ENCODE peak calls at places on chromosomes 13 and 19, in ten cellular contexts. O is heart left ventricle; I is right cardiac atrium; S is neural progenitor cell; R is small intestine; L is esophagus squamous epithelium; F is naive thymus-derived CD4-positive, alpha-beta T cell; H is CD8-positive, alpha-beta T cell; A is left lung; E is ovary. X is an unnamed sample.

GRCh38 chr19:36916991-36917390 is 859 bp downstream of the ZNF568 start:
- DNase-seq in O (no peak), A (no peak), R (no peak), F (no peak), H (no peak), I (peak; percentile 17), S (peak; percentile 11), E (no peak), L (no peak), X (no peak)

GRCh38 chr13:29452773-29453574 is 142.5 kb downstream of the SLC7A1 start:
- DNase-seq in L (no peak), O (no peak), H (no peak), I (no peak), E (no peak), R (no peak), S (no peak), F (no peak), A (no peak), X (no peak)

GRCh38 chr13:74465279-74465678 is 331.1 kb upstream of the KLF12 start:
- DNase-seq in H (no peak), F (no peak), O (no peak), L (no peak), I (no peak), A (no peak), S (peak; percentile 10), E (no peak), R (no peak), X (no peak)

GRCh38 chr19:10120538-10121198 is 969 bp upstream of the EIF3G start:
- DNase-seq in E (no peak), O (no peak), L (no peak), I (no peak), H (no peak), S (no peak), F (no peak), R (no peak), A (no peak), X (no peak)

GRCh38 chr19:50313812-50314536 is 15.2 kb downstream of the KCNC3 start:
- DNase-seq in H (no peak), F (no peak), L (no peak), I (no peak), A (no peak), R (peak; percentile 26), S (peak; percentile 43), E (no peak), O (no peak), X (no peak)

GRCh38 chr19:37468961-37469777 is at the start of gene ZNF570:
- DNase-seq in F (peak; percentile 90), I (peak; percentile 92), H (peak; percentile 93), S (peak; percentile 94), L (peak; percentile 39), O (peak; percentile 91), E (peak; percentile 86), A (peak; percentile 90), R (peak; percentile 87), X (peak; percentile 84)

GRCh38 chr19:35805518-35806102 is 7.0 kb downstream of the PRODH2 start:
- DNase-seq in L (no peak), I (no peak), A (no peak), O (no peak), E (no peak), S (no peak), H (no peak), F (no peak), R (no peak), X (no peak)

GRCh38 chr19:13537454-13537853 is 31.2 kb upstream of the CACNA1A start:
- DNase-seq in O (no peak), S (peak; percentile 44), A (no peak), L (no peak), E (no peak), H (no peak), I (no peak), F (no peak), R (no peak), X (no peak)

GRCh38 chr19:30780032-30780431 is 407.8 kb downstream of the ZNF536 start:
- DNase-seq in I (no peak), F (no peak), E (no peak), H (no peak), A (no peak), O (no peak), S (no peak), R (no peak), L (no peak), X (no peak)

GRCh38 chr19:30649934-30650614 is 277.9 kb downstream of the ZNF536 start:
- DNase-seq in R (peak; percentile 33), A (no peak), H (peak; percentile 39), L (no peak), O (no peak), E (no peak), S (peak; percentile 68), I (no peak), F (no peak), X (peak; percentile 58)

GRCh38 chr13:70835349-70835748 is 727.1 kb upstream of the KLHL1 start:
- DNase-seq in L (no peak), I (no peak), E (no peak), R (no peak), A (no peak), O (no peak), S (no peak), F (no peak), H (no peak), X (no peak)

GRCh38 chr19:12140545-12141404 is 625 bp upstream of the ZNF20 start:
- DNase-seq in H (peak; percentile 89), I (peak; percentile 87), F (peak; percentile 85), E (peak; percentile 83), R (peak; percentile 91), S (peak; percentile 87), L (peak; percentile 33), O (peak; percentile 87), A (peak; percentile 88), X (peak; percentile 87)

GRCh38 chr13:49082653-49083536 is 107.2 kb downstream of the FNDC3A start:
- DNase-seq in I (no peak), H (no peak), R (no peak), F (no peak), O (no peak), A (no peak), L (no peak), S (no peak), E (no peak), X (no peak)

GRCh38 chr13:75901509-75901908 is 265.4 kb downstream of the LMO7 start:
- DNase-seq in I (no peak), S (no peak), E (no peak), F (no peak), H (no peak), O (no peak), L (no peak), A (no peak), R (no peak), X (no peak)

GRCh38 chr13:75895168-75895567 is 259.0 kb downstream of the LMO7 start:
- DNase-seq in F (no peak), H (no peak), A (no peak), S (no peak), L (no peak), E (no peak), R (no peak), O (no peak), I (no peak), X (no peak)

GRCh38 chr13:75896271-75896670 is 260.1 kb downstream of the LMO7 start:
- DNase-seq in A (no peak), L (no peak), E (no peak), F (no peak), I (no peak), O (no peak), R (no peak), S (no peak), H (no peak), X (no peak)
- H3K27ac ChIP-seq in A (no peak overlapping the region), L (no peak overlapping the region), E (no peak overlapping the region), F (no peak overlapping the region), I (no peak overlapping the region), O (no peak overlapping the region), R (no peak overlapping the region), S (no peak overlapping the region), H (no peak overlapping the region), X (no peak overlapping the region)

GRCh38 chr19:4580021-4580901 is 20.8 kb upstream of the SEMA6B start:
- DNase-seq in I (no peak), H (no peak), A (no peak), R (no peak), E (no peak), F (no peak), S (peak; percentile 78), O (no peak), L (no peak), X (no peak)
- H3K4me1 ChIP-seq in I (no peaks in the 10 kb centered on the region), H (peaks cover 17% of the 10 kb centered on the region), A (peaks cover 17% of the 10 kb centered on the region), R (no peaks in the 10 kb centered on the region), E (peaks cover 4% of the 10 kb centered on the region), F (no peaks in the 10 kb centered on the region), S (peaks cover 11% of the 10 kb centered on the region), O (peaks cover 24% of the 10 kb centered on the region), L (peaks cover 18% of the 10 kb centered on the region), X (peaks cover 7% of the 10 kb centered on the region)

GRCh38 chr19:18636969-18637629 is at the start of gene KLHL26:
- DNase-seq in L (no peak), E (no peak), H (peak; percentile 52), F (peak; percentile 10), O (no peak), A (no peak), S (no peak), I (no peak), R (no peak), X (no peak)

GRCh38 chr19:18637644-18638630 is 1.1 kb downstream of the KLHL26 start:
- DNase-seq in A (no peak), H (no peak), S (no peak), F (no peak), O (no peak), E (no peak), R (peak; percentile 79), L (no peak), I (no peak), X (no peak)

GRCh38 chr19:18634612-18635290 is 2.1 kb upstream of the KLHL26 start:
- DNase-seq in O (no peak), R (peak; percentile 39), A (no peak), E (no peak), L (no peak), S (no peak), H (no peak), I (no peak), F (peak; percentile 24), X (no peak)

GRCh38 chr19:18636183-18636968 is 452 bp upstream of the KLHL26 start:
- DNase-seq in L (peak; percentile 92), F (peak; percentile 99), A (peak; percentile 99), I (peak; percentile 98), S (peak; percentile 98), O (peak; percentile 97), R (peak; percentile 95), H (peak; percentile 100), E (peak; percentile 98), X (peak; percentile 95)

DNA sequence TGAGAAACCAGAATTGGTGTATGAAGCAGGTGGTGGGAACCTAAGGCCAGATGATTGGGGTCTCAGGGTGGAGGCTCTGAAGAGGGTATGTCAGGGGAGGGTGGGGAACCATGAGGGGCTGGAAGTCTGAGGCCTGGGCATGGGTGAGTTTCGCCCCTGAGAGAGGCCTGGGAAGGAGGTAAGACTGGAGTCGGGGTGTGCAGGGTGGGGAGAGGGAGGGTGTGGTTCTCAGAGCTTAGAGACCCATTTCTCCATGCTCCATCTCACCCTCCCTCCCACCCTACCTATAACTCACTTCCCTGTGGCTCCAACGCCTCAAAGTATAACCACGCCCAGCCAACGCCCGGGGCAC is 1.0 kb upstream of the KLHL26 start:
- DNase-seq in F (no peak), R (no peak), S (no peak), E (no peak), O (no peak), L (no peak), H (no peak), I (no peak), A (no peak), X (no peak)
- H3K4me3 ChIP-seq in F (no peak overlapping the region), R (no peak overlapping the region), S (peak overlapping the region; percentile 98), E (no peak overlapping the region), O (no peak overlapping the region), L (no peak overlapping the region), H (no peak overlapping the region), I (no peak overlapping the region), A (peak overlapping the region; percentile 64), X (no peak overlapping the region)

GRCh38 chr13:33106656-33107402 is 90.6 kb downstream of the KL start:
- DNase-seq in S (no peak), A (no peak), I (no peak), F (no peak), L (no peak), O (no peak), R (no peak), H (no peak), E (no peak), X (no peak)
- H3K27ac ChIP-seq in S (no peak overlapping the region), A (no peak overlapping the region), I (peak overlapping the region; percentile 36), F (no peak overlapping the region), L (peak overlapping the region; percentile 67), O (peak overlapping the region; percentile 40), R (no peak overlapping the region), H (no peak overlapping the region), E (no peak overlapping the region), X (no peak overlapping the region)